ENCODE peak calls at places on chromosome 13, in four cellular contexts. M is SK-N-SH, L is HepG2, A is K562. V is an unnamed sample.
A peak's percentile ranks its signal among the peaks of the same experiment; 100 is the strongest.

GRCh38 chr13:74771964-74772363 is 637.8 kb upstream of the KLF12 start:
- DNase-seq in L (no peak), A (no peak), M (no peak), V (no peak)

GRCh38 chr13:95382411-95382810 is 81.2 kb upstream of the ABCC4 start:
- DNase-seq in L (no peak), M (no peak), A (no peak), V (no peak)

GRCh38 chr13:44573790-44574465 is 2.2 kb downstream of the TSC22D1 start:
- DNase-seq in L (peak; percentile 11), M (peak; percentile 27), A (no peak), V (no peak)

GRCh38 chr13:41707192-41707858 is 250.0 kb downstream of the RGCC start:
- DNase-seq in M (no peak), L (no peak), A (no peak), V (no peak)

GRCh38 chr13:113490496-113491417 is at the start of gene DCUN1D2:
- DNase-seq in A (peak; percentile 91), M (peak; percentile 99), L (peak; percentile 84), V (peak; percentile 88)

GRCh38 chr13:48505597-48506091 is 27.2 kb downstream of the RCBTB2 start:
- DNase-seq in M (no peak), L (no peak), A (no peak), V (no peak)

GRCh38 chr13:30581582-30581981 is 36.1 kb upstream of the USPL1 start:
- DNase-seq in M (no peak), L (peak; percentile 8), A (peak; percentile 9), V (no peak)

GRCh38 chr13:25902946-25903345 is 148.9 kb downstream of the SHISA2 start:
- DNase-seq in M (no peak), A (no peak), L (no peak), V (no peak)

GRCh38 chr13:106114981-106115554 is 420.4 kb downstream of the EFNB2 start:
- DNase-seq in A (no peak), M (no peak), L (no peak), V (no peak)

GRCh38 chr13:49926019-49926418 is 10.1 kb downstream of the SPRYD7 start:
- DNase-seq in M (no peak), A (no peak), L (no peak), V (no peak)

GRCh38 chr13:46142692-46143238 is 37.9 kb upstream of the CPB2 start:
- DNase-seq in M (no peak), A (no peak), L (peak; percentile 86), V (no peak)

GRCh38 chr13:114063545-114064515 is 68.6 kb downstream of the RASA3 start:
- DNase-seq in M (peak; percentile 75), L (no peak), A (peak; percentile 24), V (no peak)

GRCh38 chr13:114067381-114067885 is 65.0 kb downstream of the RASA3 start:
- DNase-seq in M (no peak), A (no peak), L (no peak), V (no peak)

GRCh38 chr13:95367309-95367843 is 66.1 kb upstream of the ABCC4 start:
- DNase-seq in L (no peak), M (peak; percentile 34), A (no peak), V (no peak)

GRCh38 chr13:42633495-42633894 is 59.5 kb downstream of the TNFSF11 start:
- DNase-seq in M (no peak), L (no peak), A (no peak), V (no peak)

GRCh38 chr13:44434441-44435141 is 61.0 kb downstream of the SERP2 start:
- DNase-seq in M (no peak), L (no peak), A (no peak), V (no peak)

GRCh38 chr13:29753593-29754485 is 96.6 kb downstream of the UBL3 start:
- DNase-seq in L (no peak), A (no peak), M (no peak), V (no peak)

GRCh38 chr13:110338441-110339101 is 31.5 kb downstream of the COL4A2 start:
- DNase-seq in M (no peak), L (no peak), A (no peak), V (no peak)

GRCh38 chr13:104286566-104287290 is 1220.5 kb upstream of the SLC10A2 start:
- DNase-seq in M (no peak), A (no peak), L (no peak), V (peak; percentile 26)

GRCh38 chr13:29596064-29596418 is 553 bp upstream of the SLC7A1 start:
- DNase-seq in L (no peak), A (no peak), M (no peak), V (no peak)

GRCh38 chr13:74062933-74063332 is 71.3 kb downstream of the KLF12 start:
- DNase-seq in L (no peak), M (no peak), A (no peak), V (no peak)

GRCh38 chr13:53264751-53265150 is 236.1 kb downstream of the OLFM4 start:
- DNase-seq in A (no peak), L (no peak), M (no peak), V (no peak)

GRCh38 chr13:80755925-80756324 is 415.0 kb upstream of the SPRY2 start:
- DNase-seq in M (no peak), A (no peak), L (no peak), V (no peak)

GRCh38 chr13:52159159-52159982 is at the start of gene NEK3:
- DNase-seq in L (peak; percentile 59), M (peak; percentile 93), A (peak; percentile 64), V (peak; percentile 78)

GRCh38 chr13:111992911-111993310 is 74.0 kb upstream of the SOX1 start:
- DNase-seq in M (no peak), A (no peak), L (no peak), V (no peak)

GRCh38 chr13:84870190-84870589 is 929.0 kb downstream of the SLITRK6 start:
- DNase-seq in A (no peak), L (peak; percentile 2), M (no peak), V (peak; percentile 25)

GRCh38 chr13:113835461-113836274 is 28.2 kb downstream of the GAS6 start:
- DNase-seq in A (no peak), L (no peak), M (peak; percentile 56), V (no peak)

GRCh38 chr13:20353973-20354372 is 121.9 kb upstream of the GJB6 start:
- DNase-seq in M (no peak), A (no peak), L (no peak), V (no peak)

GRCh38 chr13:100773923-100774641 is 99.5 kb upstream of the TMTC4 start:
- DNase-seq in M (no peak), A (no peak), L (no peak), V (no peak)

GRCh38 chr13:113533441-113533840 is 42.9 kb upstream of the DCUN1D2 start:
- DNase-seq in M (no peak), A (no peak), L (no peak), V (peak; percentile 15)

GRCh38 chr13:97194473-97194872 is 27.7 kb upstream of the MBNL2 start:
- DNase-seq in A (peak; percentile 31), M (no peak), L (no peak), V (no peak)

GRCh38 chr13:22198656-22199217 is 527.9 kb downstream of the FGF9 start:
- DNase-seq in L (no peak), A (no peak), M (no peak), V (no peak)

GRCh38 chr13:71867101-71867814 is at the start of gene DACH1:
- DNase-seq in L (peak; percentile 7), A (no peak), M (peak; percentile 69), V (peak; percentile 29)

GRCh38 chr13:75685239-75685697 is 49.1 kb downstream of the LMO7 start:
- DNase-seq in L (peak; percentile 42), M (no peak), A (no peak), V (no peak)

GRCh38 chr13:41547253-41548000 is 90.1 kb downstream of the RGCC start:
- DNase-seq in A (no peak), L (peak; percentile 36), M (no peak), V (no peak)

GRCh38 chr13:26699197-26699490 is 61.4 kb downstream of the GPR12 start:
- DNase-seq in M (no peak), L (no peak), A (no peak), V (no peak)

GRCh38 chr13:33126909-33127607 is 110.8 kb downstream of the KL start:
- DNase-seq in M (no peak), L (no peak), A (no peak), V (no peak)

DNA sequence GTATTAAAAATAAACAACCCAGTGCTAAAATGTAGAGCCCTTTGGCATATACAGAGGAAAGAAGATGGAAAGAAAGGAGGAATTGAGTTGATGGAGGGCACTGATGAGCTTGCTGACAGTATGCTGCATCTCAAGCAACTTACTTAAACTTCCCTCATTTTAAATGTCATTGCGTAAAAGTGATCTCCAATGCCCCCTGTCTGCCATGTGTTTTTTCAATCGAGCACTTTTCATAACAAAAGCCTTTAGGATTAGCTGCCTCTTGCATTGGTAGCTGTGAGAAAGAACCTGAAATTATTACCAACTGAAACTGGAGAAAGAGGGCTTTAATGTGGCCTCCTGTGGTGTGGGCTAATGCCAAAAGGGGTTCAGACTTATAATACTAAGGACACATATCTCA is 541.6 kb downstream of the SUCLA2 start:
- DNase-seq in M (peak; percentile 3), A (no peak), L (no peak), V (no peak)
- TF ChIP-seq CTCF in M (peak; percentile 51), A (no peak), L (no peak), V (no peak)

GRCh38 chr13:107210216-107211010 is 642.5 kb upstream of the ARGLU1 start:
- DNase-seq in M (no peak), A (no peak), L (no peak), V (no peak)
- TF ChIP-seq FOXJ3 in M (no peak), A (no peak), L (no peak), V (no peak)

GRCh38 chr13:98474292-98474691 is 102.6 kb downstream of the STK24 start:
- DNase-seq in A (no peak), M (no peak), L (no peak), V (no peak)
- TF ChIP-seq MAX in A (no peak), M (no peak), L (no peak), V (no peak)

DNA sequence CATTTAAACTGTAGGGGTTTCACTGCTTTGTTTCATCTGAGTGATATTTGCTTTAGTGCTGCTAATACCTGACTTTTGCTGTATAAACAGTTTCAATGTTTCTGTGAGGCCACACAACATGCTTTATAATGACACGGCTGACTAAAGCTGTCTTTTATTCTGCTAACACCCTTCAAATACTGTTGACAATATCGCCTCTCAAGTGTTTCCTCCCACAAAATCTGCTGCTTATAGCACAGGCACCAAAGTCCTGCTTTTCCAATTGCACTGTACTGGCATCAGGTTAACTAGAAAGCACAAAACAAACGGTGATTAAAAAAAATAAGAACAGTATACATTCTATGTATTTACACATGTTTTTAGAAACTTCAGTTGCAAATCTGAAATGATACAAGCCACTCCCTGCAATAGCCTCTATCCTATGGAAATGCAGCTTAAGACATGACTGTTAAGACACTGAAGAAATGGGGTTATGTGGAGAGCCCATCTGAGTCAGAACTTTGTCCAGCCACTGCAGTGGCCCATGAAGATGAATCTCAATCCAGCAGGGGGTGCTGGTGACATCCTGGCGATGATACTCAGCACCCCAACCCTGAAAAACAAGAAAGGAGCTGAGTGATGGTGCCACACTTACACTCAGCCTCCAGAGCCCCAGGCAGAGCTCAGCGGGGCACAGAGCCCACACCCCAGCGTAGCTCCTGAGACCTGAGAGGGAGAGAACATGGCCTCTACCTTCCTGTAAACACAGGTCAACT is 29.4 kb downstream of the RFXAP start:
- DNase-seq in L (no peak), A (peak; percentile 12), M (peak; percentile 17), V (peak; percentile 29)
- TF ChIP-seq CTCF in L (peak; percentile 55), A (peak; percentile 56), M (peak; percentile 51), V (no peak)

GRCh38 chr13:32025730-32026129 is 5.8 kb upstream of the FRY start:
- DNase-seq in L (no peak), M (no peak), A (no peak), V (no peak)
- TF ChIP-seq FOXJ3 in L (no peak), M (no peak), A (no peak), V (no peak)

V was measured in WTC11.